ENCODE peak calls at places on chromosome 7, in six cellular contexts. H, U, Q, O, A and S are unnamed samples.

GRCh38 chr7:39709768-39710291 is 86.5 kb downstream of the RALA start:
- DNase-seq in H (peak), U (no peak), Q (no peak), O (peak), A (no peak), S (no peak)

GRCh38 chr7:17298840-17299476 is 506 bp downstream of the AHR start:
- DNase-seq in H (no peak), U (peak), Q (peak), O (peak), A (peak), S (peak)

GRCh38 chr7:124351950-124352349 is 319.1 kb upstream of the TMEM229A start:
- DNase-seq in H (no peak), U (no peak), Q (no peak), O (peak), A (no peak), S (no peak)

GRCh38 chr7:18845700-18846099 is 271.7 kb downstream of the TWIST1 start:
- DNase-seq in H (no peak), U (no peak), Q (no peak), O (no peak), A (no peak), S (no peak)

GRCh38 chr7:40700653-40701475 is 566.1 kb downstream of the SUGCT start:
- DNase-seq in H (no peak), U (no peak), Q (no peak), O (no peak), A (no peak), S (no peak)

GRCh38 chr7:142300689-142301088 is 42.8 kb upstream of the PRSS58 start:
- DNase-seq in H (no peak), U (no peak), Q (no peak), O (no peak), A (no peak), S (no peak)

GRCh38 chr7:40948239-40948638 is 754.7 kb downstream of the INHBA start:
- DNase-seq in H (no peak), U (no peak), Q (no peak), O (no peak), A (no peak), S (no peak)

GRCh38 chr7:103795112-103795511 is 194.3 kb downstream of the RELN start:
- DNase-seq in H (no peak), U (no peak), Q (no peak), O (no peak), A (no peak), S (no peak)

GRCh38 chr7:49639068-49639593 is 134.3 kb upstream of the VWC2 start:
- DNase-seq in H (no peak), U (no peak), Q (no peak), O (no peak), A (no peak), S (no peak)

GRCh38 chr7:128030999-128031681 is at the start of gene LRRC4:
- DNase-seq in H (peak), U (peak), Q (peak), O (no peak), A (no peak), S (no peak)

GRCh38 chr7:2049782-2050510 is 182.8 kb downstream of the MAD1L1 start:
- DNase-seq in H (peak), U (peak), Q (no peak), O (no peak), A (peak), S (peak)

GRCh38 chr7:43873300-43873699 is 4.0 kb upstream of the MRPS24 start:
- DNase-seq in H (peak), U (no peak), Q (peak), O (no peak), A (peak), S (no peak)

GRCh38 chr7:150753826-150754603 is 16.8 kb downstream of the GIMAP5 start:
- DNase-seq in H (no peak), U (no peak), Q (no peak), O (no peak), A (no peak), S (no peak)

GRCh38 chr7:3861371-3861770 is 560.3 kb downstream of the SDK1 start:
- DNase-seq in H (no peak), U (no peak), Q (no peak), O (no peak), A (no peak), S (no peak)

GRCh38 chr7:77570330-77571011 is 33.4 kb downstream of the PTPN12 start:
- DNase-seq in H (peak), U (no peak), Q (no peak), O (peak), A (no peak), S (no peak)

GRCh38 chr7:30225863-30226361 is 58.5 kb upstream of the ZNRF2 start:
- DNase-seq in H (peak), U (peak), Q (peak), O (peak), A (peak), S (no peak)

GRCh38 chr7:44762726-44763522 is 14.3 kb downstream of the ZMIZ2 start:
- DNase-seq in H (no peak), U (no peak), Q (no peak), O (no peak), A (no peak), S (no peak)

GRCh38 chr7:103879411-103879810 is 110.0 kb downstream of the RELN start:
- DNase-seq in H (no peak), U (no peak), Q (no peak), O (no peak), A (no peak), S (no peak)

GRCh38 chr7:43849069-43849468 is 20.2 kb downstream of the MRPS24 start:
- DNase-seq in H (no peak), U (no peak), Q (no peak), O (no peak), A (no peak), S (no peak)

GRCh38 chr7:50730459-50731400 is 52.0 kb downstream of the GRB10 start:
- DNase-seq in H (no peak), U (peak), Q (peak), O (peak), A (no peak), S (no peak)

GRCh38 chr7:95910341-95910740 is 138.0 kb downstream of the DYNC1I1 start:
- DNase-seq in H (no peak), U (no peak), Q (no peak), O (no peak), A (no peak), S (no peak)

GRCh38 chr7:143223784-143224183 is 1.9 kb downstream of the TAS2R40 start:
- DNase-seq in H (no peak), U (no peak), Q (no peak), O (no peak), A (no peak), S (no peak)

GRCh38 chr7:94888542-94888941 is 18.9 kb upstream of the PPP1R9A start:
- DNase-seq in H (peak), U (no peak), Q (peak), O (no peak), A (no peak), S (no peak)

GRCh38 chr7:141585592-141586510 is 34.6 kb downstream of the AGK start:
- DNase-seq in H (peak), U (no peak), Q (no peak), O (no peak), A (no peak), S (no peak)

GRCh38 chr7:94620703-94621118 is 35.2 kb downstream of the SGCE start:
- DNase-seq in H (peak), U (peak), Q (peak), O (peak), A (peak), S (peak)

GRCh38 chr7:36185732-36186131 is 32.7 kb downstream of the EEPD1 start:
- DNase-seq in H (no peak), U (no peak), Q (no peak), O (no peak), A (no peak), S (no peak)

GRCh38 chr7:66549466-66549865 is 79.2 kb upstream of the KCTD7 start:
- DNase-seq in H (no peak), U (peak), Q (no peak), O (no peak), A (no peak), S (peak)

GRCh38 chr7:28381466-28381865 is 30.9 kb upstream of the CREB5 start:
- DNase-seq in H (no peak), U (no peak), Q (no peak), O (no peak), A (no peak), S (no peak)

GRCh38 chr7:18212788-18213187 is 185.1 kb upstream of the PRPS1L1 start:
- DNase-seq in H (peak), U (no peak), Q (no peak), O (no peak), A (no peak), S (no peak)

GRCh38 chr7:47579458-47579857 is 2.5 kb downstream of the TNS3 start:
- DNase-seq in H (no peak), U (no peak), Q (no peak), O (no peak), A (no peak), S (no peak)

GRCh38 chr7:111744501-111745155 is 182.3 kb upstream of the IMMP2L start:
- DNase-seq in H (peak), U (no peak), Q (no peak), O (no peak), A (no peak), S (no peak)

GRCh38 chr7:139422126-139422525 is 61.3 kb downstream of the KLRG2 start:
- DNase-seq in H (no peak), U (no peak), Q (no peak), O (peak), A (no peak), S (no peak)

GRCh38 chr7:143185551-143185950 is 2.3 kb downstream of the TAS2R39 start:
- DNase-seq in H (no peak), U (no peak), Q (no peak), O (no peak), A (no peak), S (no peak)